ENCODE peak calls at places on chromosomes 13 and 19, in four cellular contexts. One of them, this sample, is unnamed.

GRCh38 chr19:19405919-19406877 is 723 bp downstream of the GATAD2A start:
- DNase-seq in HepG2: no peak
- DNase-seq in K562: peak
- DNase-seq in GM12878: no peak
- DNase-seq in this sample: peak

GRCh38 chr13:32838985-32839384 is 177.2 kb upstream of the KL start:
- DNase-seq in HepG2: peak
- DNase-seq in K562: no peak
- DNase-seq in GM12878: no peak
- DNase-seq in this sample: no peak

GRCh38 chr19:48353682-48354081 is 10.1 kb downstream of the TMEM143 start:
- DNase-seq in HepG2: no peak
- DNase-seq in K562: no peak
- DNase-seq in GM12878: no peak
- DNase-seq in this sample: no peak

GRCh38 chr13:60759499-60759898 is 362.5 kb downstream of the TDRD3 start:
- DNase-seq in HepG2: peak
- DNase-seq in K562: no peak
- DNase-seq in GM12878: no peak
- DNase-seq in this sample: peak

GRCh38 chr19:6412111-6412999 is 12.3 kb downstream of the KHSRP start:
- DNase-seq in HepG2: peak
- DNase-seq in K562: peak
- DNase-seq in GM12878: no peak
- DNase-seq in this sample: no peak

GRCh38 chr19:33297401-33298145 is 4.8 kb downstream of the CEBPA start:
- DNase-seq in HepG2: no peak
- DNase-seq in K562: no peak
- DNase-seq in GM12878: no peak
- DNase-seq in this sample: no peak

GRCh38 chr19:42469311-42470239 is 26.8 kb upstream of the CXCL17 start:
- DNase-seq in HepG2: peak
- DNase-seq in K562: no peak
- DNase-seq in GM12878: no peak
- DNase-seq in this sample: no peak

GRCh38 chr13:66501187-66501586 is 728.9 kb downstream of the PCDH9 start:
- DNase-seq in HepG2: no peak
- DNase-seq in K562: no peak
- DNase-seq in GM12878: no peak
- DNase-seq in this sample: no peak

GRCh38 chr13:43848250-43848649 is 31.3 kb downstream of the CCDC122 start:
- DNase-seq in HepG2: peak
- DNase-seq in K562: no peak
- DNase-seq in GM12878: no peak
- DNase-seq in this sample: peak

GRCh38 chr13:45105895-45106294 is 14.4 kb upstream of the GTF2F2 start:
- DNase-seq in HepG2: no peak
- DNase-seq in K562: no peak
- DNase-seq in GM12878: no peak
- DNase-seq in this sample: no peak

GRCh38 chr13:40552895-40553294 is 113.5 kb downstream of the FOXO1 start:
- DNase-seq in HepG2: peak
- DNase-seq in K562: no peak
- DNase-seq in GM12878: no peak
- DNase-seq in this sample: no peak

GRCh38 chr19:42173695-42174094 is 41.4 kb upstream of the POU2F2 start:
- DNase-seq in HepG2: no peak
- DNase-seq in K562: no peak
- DNase-seq in GM12878: no peak
- DNase-seq in this sample: no peak

GRCh38 chr13:20943519-20944012 is 41.0 kb upstream of the XPO4 start:
- DNase-seq in HepG2: peak
- DNase-seq in K562: peak
- DNase-seq in GM12878: no peak
- DNase-seq in this sample: peak

GRCh38 chr13:110236831-110237261 is 70.1 kb downstream of the COL4A1 start:
- DNase-seq in HepG2: no peak
- DNase-seq in K562: no peak
- DNase-seq in GM12878: no peak
- DNase-seq in this sample: no peak

GRCh38 chr19:33248104-33248503 is 22.5 kb upstream of the SLC7A10 start:
- DNase-seq in HepG2: no peak
- DNase-seq in K562: no peak
- DNase-seq in GM12878: no peak
- DNase-seq in this sample: no peak

GRCh38 chr19:49592486-49593232 is 1.7 kb downstream of the PRR12 start:
- DNase-seq in HepG2: no peak
- DNase-seq in K562: no peak
- DNase-seq in GM12878: no peak
- DNase-seq in this sample: no peak

GRCh38 chr19:40585677-40586422 is 9.2 kb downstream of the SHKBP1 start:
- DNase-seq in HepG2: no peak
- DNase-seq in K562: no peak
- DNase-seq in GM12878: no peak
- DNase-seq in this sample: peak

GRCh38 chr13:66559093-66559492 is 671.0 kb downstream of the PCDH9 start:
- DNase-seq in HepG2: no peak
- DNase-seq in K562: no peak
- DNase-seq in GM12878: no peak
- DNase-seq in this sample: no peak

GRCh38 chr13:81493144-81493543 is 1152.2 kb upstream of the SPRY2 start:
- DNase-seq in HepG2: peak
- DNase-seq in K562: no peak
- DNase-seq in GM12878: peak
- DNase-seq in this sample: no peak
- TF ChIP-seq MYC in HepG2: no peak
- TF ChIP-seq MYC in K562: no peak
- TF ChIP-seq MYC in GM12878: no peak
- TF ChIP-seq MYC in this sample: no peak

DNA sequence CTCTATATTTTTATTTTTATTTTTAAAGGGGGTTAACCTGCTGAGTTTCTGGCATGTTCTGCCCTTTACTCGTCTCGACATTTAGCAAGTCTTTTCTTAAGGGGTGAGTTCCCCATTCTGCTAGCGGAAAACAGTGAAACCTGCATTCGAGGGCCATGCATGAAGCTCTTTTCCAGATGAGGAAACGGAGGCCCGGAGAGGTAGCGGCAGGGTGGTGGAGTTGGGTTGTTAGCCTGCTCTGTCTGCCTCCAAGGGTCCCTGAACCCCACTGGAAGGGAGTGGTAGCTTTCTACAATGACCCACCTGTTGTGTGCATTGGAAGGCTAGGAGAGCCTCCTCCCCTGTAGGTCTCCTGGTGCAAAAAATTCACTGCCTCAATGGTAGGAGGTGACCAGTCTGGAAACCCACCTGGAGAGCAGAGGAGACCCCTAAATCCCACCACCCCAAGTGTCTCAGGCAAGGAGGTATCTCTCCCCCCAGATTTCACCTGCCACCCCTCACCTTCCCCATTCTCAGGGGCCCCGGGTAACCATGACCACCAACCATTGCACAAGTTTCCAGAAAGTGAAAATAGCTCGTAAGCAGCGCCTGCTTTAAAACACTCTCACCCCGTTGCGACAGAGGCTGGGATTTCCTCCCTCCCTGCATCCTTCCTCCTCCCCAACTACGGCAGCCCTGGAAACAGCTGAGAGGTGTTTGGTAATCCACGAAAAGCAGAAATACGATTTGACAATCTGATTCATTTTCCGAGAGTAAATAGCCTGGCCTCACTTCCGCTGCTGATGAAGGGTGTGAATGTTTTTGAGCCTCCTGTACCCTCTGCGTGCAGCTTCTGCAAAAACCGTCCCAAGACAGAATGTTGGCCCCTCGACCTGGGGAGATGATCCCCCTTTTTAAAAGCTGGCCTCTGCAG is 3.5 kb downstream of the KLF2 start:
- DNase-seq in HepG2: no peak
- DNase-seq in K562: no peak
- DNase-seq in GM12878: no peak
- DNase-seq in this sample: peak
- H3K9ac ChIP-seq in HepG2: no peak
- H3K9ac ChIP-seq in K562: no peak
- H3K9ac ChIP-seq in GM12878: peak
- H3K9ac ChIP-seq in this sample: peak

DNA sequence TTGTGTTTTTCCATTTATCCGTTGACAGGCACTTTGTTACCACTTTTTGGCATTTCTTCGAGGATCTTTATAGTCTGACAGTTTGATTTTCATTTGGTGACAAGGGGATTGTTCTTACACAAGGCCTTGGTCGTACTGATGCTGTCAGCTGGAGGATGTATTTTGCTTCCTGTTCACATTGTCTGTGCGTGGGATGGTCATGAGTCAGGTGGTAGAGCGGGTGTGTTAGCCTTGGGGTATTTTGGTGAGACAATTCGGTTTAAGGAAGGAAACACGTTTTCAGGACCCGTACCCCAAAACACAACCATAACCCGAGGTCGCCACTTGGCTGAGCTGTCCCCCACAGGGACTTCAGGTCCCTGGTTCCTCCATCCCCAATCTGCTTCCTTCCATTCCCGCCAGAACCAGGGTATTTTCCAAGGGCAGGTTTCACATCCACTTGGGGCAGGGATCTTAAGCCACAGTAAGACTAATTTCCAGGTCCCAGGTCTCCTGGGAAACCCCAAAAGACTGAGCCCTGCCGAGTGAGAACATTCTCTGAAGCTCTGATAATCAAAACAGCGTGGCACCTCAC is 15.0 kb downstream of the MYO9B start:
- DNase-seq in HepG2: no peak
- DNase-seq in K562: no peak
- DNase-seq in GM12878: no peak
- DNase-seq in this sample: no peak
- TF ChIP-seq MYC in HepG2: no peak
- TF ChIP-seq MYC in K562: no peak
- TF ChIP-seq MYC in GM12878: no peak
- TF ChIP-seq MYC in this sample: no peak

GRCh38 chr19:1648926-1649541 is 3.4 kb downstream of the TCF3 start:
- DNase-seq in HepG2: no peak
- DNase-seq in K562: no peak
- DNase-seq in GM12878: no peak
- DNase-seq in this sample: no peak

GRCh38 chr19:1648156-1648925 is 4.1 kb downstream of the TCF3 start:
- DNase-seq in HepG2: no peak
- DNase-seq in K562: no peak
- DNase-seq in GM12878: peak
- DNase-seq in this sample: no peak

GRCh38 chr19:1650627-1651009 is 1.8 kb downstream of the TCF3 start:
- DNase-seq in HepG2: no peak
- DNase-seq in K562: no peak
- DNase-seq in GM12878: no peak
- DNase-seq in this sample: peak

GRCh38 chr19:1651061-1651547 is 1.3 kb downstream of the TCF3 start:
- DNase-seq in HepG2: no peak
- DNase-seq in K562: no peak
- DNase-seq in GM12878: peak
- DNase-seq in this sample: peak

GRCh38 chr19:1649706-1650626 is 2.4 kb downstream of the TCF3 start:
- DNase-seq in HepG2: no peak
- DNase-seq in K562: no peak
- DNase-seq in GM12878: no peak
- DNase-seq in this sample: no peak
- H3K9ac ChIP-seq in HepG2: peak
- H3K9ac ChIP-seq in K562: peak
- H3K9ac ChIP-seq in GM12878: peak
- H3K9ac ChIP-seq in this sample: peak

DNA sequence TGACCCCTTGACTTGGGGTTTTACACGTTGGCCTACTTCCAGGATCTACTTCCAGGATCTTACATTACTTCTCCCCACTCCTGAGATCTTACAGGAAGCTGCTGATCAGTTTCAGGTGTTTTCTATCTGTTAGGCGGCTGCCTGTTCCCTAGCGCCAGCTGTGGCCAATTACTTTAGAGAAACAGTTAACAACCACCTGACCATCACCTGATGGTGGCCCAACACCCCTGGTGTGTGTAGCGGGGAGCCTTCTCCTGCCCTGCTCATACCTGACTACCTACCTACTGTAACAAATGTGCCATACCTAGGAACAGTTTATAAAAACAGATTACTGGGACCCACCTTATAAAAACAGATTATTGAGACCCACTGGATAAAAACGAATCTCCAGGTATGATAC is 2.8 kb upstream of the POP4 start:
- DNase-seq in HepG2: no peak
- DNase-seq in K562: no peak
- DNase-seq in GM12878: no peak
- DNase-seq in this sample: no peak
- TF ChIP-seq MYC in HepG2: no peak
- TF ChIP-seq MYC in K562: no peak
- TF ChIP-seq MYC in GM12878: no peak
- TF ChIP-seq MYC in this sample: no peak

DNA sequence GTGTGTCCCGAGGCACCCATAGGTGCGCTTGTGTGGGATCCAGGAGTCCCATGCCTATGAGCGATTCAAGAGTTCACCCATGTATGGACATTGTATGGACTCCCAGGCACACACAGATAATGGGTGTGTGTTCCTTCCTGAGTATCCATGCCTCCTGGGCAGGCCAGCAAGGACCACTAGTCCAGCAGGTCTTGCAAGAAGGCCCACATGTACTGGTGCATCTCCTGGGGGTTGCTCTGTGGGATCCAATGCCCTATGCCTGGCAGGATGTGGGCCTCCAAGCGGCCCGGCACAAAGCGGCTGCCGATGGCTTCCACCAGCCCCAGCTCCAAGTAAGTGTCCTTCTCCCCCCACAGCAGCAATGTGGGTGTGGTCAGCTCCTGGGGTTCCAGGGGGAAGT is 5.0 kb downstream of the EPHX3 start:
- DNase-seq in HepG2: no peak
- DNase-seq in K562: no peak
- DNase-seq in GM12878: no peak
- DNase-seq in this sample: no peak
- H3K9ac ChIP-seq in HepG2: no peak
- H3K9ac ChIP-seq in K562: no peak
- H3K9ac ChIP-seq in GM12878: no peak
- H3K9ac ChIP-seq in this sample: no peak